ENCODE peak calls at places on chromosomes 11 and 22, in four cellular contexts. G is substantia nigra, S is thoracic aorta, A is BJ. E is an unnamed sample.
A peak's percentile ranks its signal among the peaks of the same experiment; 100 is the strongest.

GRCh38 chr22:23550049-23550650 is 29.9 kb downstream of the IGLL1 start:
- DNase-seq in S (no peak), A (no peak), G (no peak), E (no peak)

GRCh38 chr11:62923634-62924411 is 2.7 kb upstream of the CHRM1 start:
- DNase-seq in A (no peak), G (no peak), S (no peak), E (peak; percentile 28)

GRCh38 chr11:120877746-120878365 is 146.0 kb upstream of the TBCEL start:
- DNase-seq in A (no peak), S (no peak), G (no peak), E (no peak)

GRCh38 chr11:6237903-6238302 is 986 bp upstream of the CNGA4 start:
- DNase-seq in A (no peak), S (no peak), G (no peak), E (no peak)

GRCh38 chr11:9605742-9606141 is 32.3 kb downstream of the WEE1 start:
- DNase-seq in A (no peak), G (no peak), S (no peak), E (no peak)

GRCh38 chr11:62880231-62880802 is 379 bp upstream of the SLC3A2 start:
- DNase-seq in S (peak; percentile 55), G (no peak), A (peak; percentile 62), E (peak; percentile 49)

GRCh38 chr22:26161746-26162145 is 7.5 kb upstream of the SEZ6L start:
- DNase-seq in G (no peak), A (no peak), S (no peak), E (no peak)

GRCh38 chr22:16603448-16603768 is 10.8 kb upstream of the CCT8L2 start:
- DNase-seq in G (no peak), A (no peak), S (no peak), E (no peak)

GRCh38 chr11:3122775-3123201 is 42.3 kb downstream of the OSBPL5 start:
- DNase-seq in S (no peak), G (no peak), A (no peak), E (no peak)

GRCh38 chr11:26777276-26777939 is 55.5 kb upstream of the SLC5A12 start:
- DNase-seq in G (no peak), A (no peak), S (no peak), E (no peak)

GRCh38 chr22:29798318-29798717 is 31.1 kb downstream of the UQCR10 start:
- DNase-seq in G (no peak), A (no peak), S (no peak), E (no peak)

GRCh38 chr11:118996926-118997626 is 862 bp upstream of the CENATAC start:
- DNase-seq in S (no peak), G (no peak), A (no peak), E (peak; percentile 37)

GRCh38 chr22:46679711-46680269 is 58.3 kb downstream of the CERK start:
- DNase-seq in S (no peak), A (no peak), G (no peak), E (no peak)

GRCh38 chr11:100639140-100639539 is 47.9 kb upstream of the ARHGAP42 start:
- DNase-seq in G (no peak), S (no peak), A (no peak), E (no peak)

GRCh38 chr11:123457187-123457770 is 27.2 kb downstream of the GRAMD1B start:
- DNase-seq in G (no peak), S (no peak), A (no peak), E (no peak)

GRCh38 chr11:116731097-116731761 is 41.6 kb downstream of the BUD13 start:
- DNase-seq in A (no peak), S (no peak), G (no peak), E (no peak)

GRCh38 chr22:41175546-41175945 is 29.6 kb upstream of the L3MBTL2 start:
- DNase-seq in S (no peak), A (no peak), G (no peak), E (no peak)

GRCh38 chr22:36162127-36163034 is 1.8 kb upstream of the APOL3 start:
- DNase-seq in A (no peak), G (no peak), S (no peak), E (peak; percentile 33)

GRCh38 chr22:27476729-27477128 is 324.8 kb downstream of the MN1 start:
- DNase-seq in S (no peak), A (no peak), G (no peak), E (no peak)

GRCh38 chr22:46007848-46008261 is 30.9 kb upstream of the WNT7B start:
- DNase-seq in G (no peak), A (peak; percentile 74), S (peak; percentile 78), E (no peak)

GRCh38 chr11:90757851-90758494 is 535.1 kb upstream of the CHORDC1 start:
- DNase-seq in A (no peak), S (no peak), G (no peak), E (no peak)

GRCh38 chr11:57230797-57231538 is 6.1 kb downstream of the APLNR start:
- DNase-seq in A (no peak), G (no peak), S (no peak), E (no peak)

GRCh38 chr11:68665471-68665870 is 18.9 kb upstream of the GAL start:
- DNase-seq in G (no peak), A (no peak), S (no peak), E (no peak)

GRCh38 chr22:40560551-40560950 is 76.0 kb downstream of the MRTFA start:
- DNase-seq in G (no peak), A (peak; percentile 11), S (no peak), E (no peak)

GRCh38 chr11:64967376-64967775 is 4.5 kb downstream of the MAJIN start:
- DNase-seq in A (no peak), G (no peak), S (no peak), E (no peak)

GRCh38 chr11:134339756-134340155 is 8.0 kb downstream of the GLB1L2 start:
- DNase-seq in S (no peak), A (no peak), G (no peak), E (no peak)

GRCh38 chr22:19644314-19645223 is 69.7 kb upstream of the SEPTIN5 start:
- DNase-seq in A (no peak), S (no peak), G (no peak), E (no peak)

GRCh38 chr11:92166335-92166734 is 58.3 kb upstream of the FAT3 start:
- DNase-seq in S (no peak), G (no peak), A (no peak), E (no peak)

GRCh38 chr11:1869427-1870325 is 16.8 kb downstream of the LSP1 start:
- DNase-seq in G (no peak), S (no peak), A (no peak), E (no peak)

GRCh38 chr11:35812850-35813249 is 131.0 kb upstream of the LDLRAD3 start:
- DNase-seq in S (no peak), A (no peak), G (no peak), E (no peak)

GRCh38 chr11:59822989-59823566 is 12.5 kb upstream of the MRPL16 start:
- DNase-seq in G (no peak), A (no peak), S (no peak), E (no peak)

GRCh38 chr11:7851391-7851790 is 54.6 kb upstream of the OR5P2 start:
- DNase-seq in S (no peak), A (no peak), G (no peak), E (no peak)

GRCh38 chr11:116500833-116501622 is 271.8 kb downstream of the BUD13 start:
- DNase-seq in A (no peak), S (no peak), G (no peak), E (no peak)

GRCh38 chr11:111538407-111539114 is 2.0 kb upstream of the LAYN start:
- DNase-seq in A (no peak), G (no peak), S (no peak), E (no peak)